ENCODE peak calls at places on chromosomes 3 and 15, in six cellular contexts. R is body of pancreas; T is CD4-positive, alpha-beta memory T cell; D is cardiac muscle cell; Y is OCI-LY7; B is stomach. H is an unnamed sample.

GRCh38 chr15:82048809-82049208 is 3.0 kb upstream of the MEX3B start:
- DNase-seq in R (no peak), T (no peak), D (no peak), Y (no peak), B (no peak), H (no peak)

GRCh38 chr3:93843981-93844380 is 129.7 kb downstream of the PROS1 start:
- DNase-seq in R (no peak), T (no peak), D (no peak), Y (no peak), B (no peak), H (no peak)

GRCh38 chr15:96262097-96262496 is 68.4 kb upstream of the NR2F2 start:
- DNase-seq in R (no peak), T (no peak), D (no peak), Y (no peak), B (no peak), H (no peak)

GRCh38 chr15:40289140-40289775 is 6.4 kb upstream of the ANKRD63 start:
- DNase-seq in R (peak; percentile 88), T (no peak), D (no peak), Y (no peak), B (peak; percentile 80), H (no peak)

GRCh38 chr15:56471440-56472069 is 6.6 kb upstream of the MNS1 start:
- DNase-seq in R (no peak), T (no peak), D (no peak), Y (no peak), B (no peak), H (no peak)

GRCh38 chr3:145798005-145798404 is 363.0 kb downstream of the PLOD2 start:
- DNase-seq in R (peak; percentile 47), T (no peak), D (no peak), Y (no peak), B (peak; percentile 68), H (no peak)

GRCh38 chr3:46058981-46059380 is 31.7 kb upstream of the XCR1 start:
- DNase-seq in R (no peak), T (no peak), D (no peak), Y (no peak), B (no peak), H (no peak)

GRCh38 chr3:127420825-127421224 is 133.0 kb upstream of the PRR20G start:
- DNase-seq in R (no peak), T (no peak), D (peak; percentile 32), Y (no peak), B (no peak), H (no peak)

GRCh38 chr3:192514081-192514753 is 213.1 kb downstream of the FGF12 start:
- DNase-seq in R (peak; percentile 38), T (no peak), D (peak; percentile 80), Y (no peak), B (no peak), H (no peak)
- H3K4me3 ChIP-seq in R (peak overlapping the region; percentile 38), T (no peak overlapping the region), D (peak overlapping the region; percentile 50), Y (no peak overlapping the region), B (peak overlapping the region; percentile 46), H (no peak overlapping the region)

GRCh38 chr3:44712455-44713075 is at the start of gene ZNF502:
- DNase-seq in R (peak; percentile 90), T (peak; percentile 39), D (peak; percentile 78), Y (no peak), B (peak; percentile 85), H (peak; percentile 43)
- H3K9me3 ChIP-seq in R (no peaks in the 10 kb centered on the region), T (no peaks in the 10 kb centered on the region), D (no peaks in the 10 kb centered on the region), Y (no peaks in the 10 kb centered on the region), B (peaks cover 20% of the 10 kb centered on the region), H (peaks cover 8% of the 10 kb centered on the region)

GRCh38 chr3:120415756-120416155 is 35.0 kb downstream of the FSTL1 start:
- DNase-seq in R (no peak), T (no peak), D (no peak), Y (no peak), B (no peak), H (no peak)
- H3K4me1 ChIP-seq in R (peaks cover 22% of the 10 kb centered on the region), T (peaks cover 10% of the 10 kb centered on the region), D (peaks cover 24% of the 10 kb centered on the region), Y (peaks cover 11% of the 10 kb centered on the region), B (peaks cover 41% of the 10 kb centered on the region), H (no peaks in the 10 kb centered on the region)

DNA sequence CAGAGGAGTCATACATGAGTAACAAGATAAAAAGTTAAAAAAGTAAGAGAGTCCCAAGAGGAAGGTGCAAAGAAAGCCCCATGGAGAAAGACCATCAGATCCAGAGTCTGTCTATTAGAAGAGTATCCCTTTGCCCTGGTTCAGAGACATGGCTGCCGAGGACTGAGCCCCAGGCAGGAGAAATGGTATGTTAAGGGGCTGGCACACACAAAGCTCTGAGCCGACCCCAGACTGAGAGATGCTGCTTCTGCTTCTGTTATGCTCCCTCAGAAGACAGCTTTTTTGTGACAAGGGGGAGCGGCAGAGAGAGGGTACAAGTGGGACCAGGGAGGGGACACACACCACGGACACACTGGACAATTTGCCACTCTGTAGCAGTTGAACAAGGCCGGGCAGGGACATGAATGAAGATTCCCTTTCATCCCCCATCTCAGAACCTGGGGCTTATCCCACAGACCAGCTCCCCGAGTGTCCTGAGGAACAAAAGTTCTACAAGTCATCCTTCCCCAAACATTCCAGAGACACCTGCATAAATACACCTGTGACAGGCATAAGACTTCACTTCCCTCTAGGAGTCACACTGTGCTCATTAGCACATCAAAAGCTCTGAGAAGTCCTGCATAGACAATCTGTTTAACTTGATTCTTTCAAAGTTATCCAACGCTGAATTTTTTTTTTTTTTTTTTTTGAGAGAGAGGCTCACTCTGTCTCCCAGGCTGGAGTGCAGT is 161.6 kb upstream of the WNT5A start:
- DNase-seq in R (no peak), T (no peak), D (no peak), Y (no peak), B (no peak), H (no peak)
- H3K4me3 ChIP-seq in R (no peak overlapping the region), T (no peak overlapping the region), D (no peak overlapping the region), Y (no peak overlapping the region), B (no peak overlapping the region), H (no peak overlapping the region)

GRCh38 chr15:37653018-37653417 is 281.4 kb upstream of the TMCO5A start:
- DNase-seq in R (no peak), T (no peak), D (no peak), Y (no peak), B (no peak), H (no peak)
- H3K9me3 ChIP-seq in R (no peaks in the 10 kb centered on the region), T (no peaks in the 10 kb centered on the region), D (no peaks in the 10 kb centered on the region), Y (peaks cover 19% of the 10 kb centered on the region), B (peaks cover 17% of the 10 kb centered on the region), H (no peaks in the 10 kb centered on the region)